ENCODE peak calls at places on chromosomes 1 and 21, in six cellular contexts. One of them, this sample, is unnamed.

GRCh38 chr1:165843304-165843703 is 15.9 kb downstream of the UCK2 start:
- DNase-seq in CD4-positive, alpha-beta memory T cell: no peak
- DNase-seq in mesendoderm: no peak
- DNase-seq in tibial artery: no peak
- DNase-seq in right cardiac atrium: no peak
- DNase-seq in upper lobe of right lung: no peak
- DNase-seq in this sample: no peak

GRCh38 chr1:95742591-95743089 is 508.6 kb downstream of the RWDD3 start:
- DNase-seq in tibial artery: no peak
- DNase-seq in mesendoderm: peak
- DNase-seq in CD4-positive, alpha-beta memory T cell: no peak
- DNase-seq in right cardiac atrium: peak
- DNase-seq in upper lobe of right lung: no peak
- DNase-seq in this sample: no peak

GRCh38 chr1:12132078-12132477 is 34.7 kb upstream of the TNFRSF1B start:
- DNase-seq in upper lobe of right lung: no peak
- DNase-seq in CD4-positive, alpha-beta memory T cell: no peak
- DNase-seq in mesendoderm: no peak
- DNase-seq in right cardiac atrium: peak
- DNase-seq in tibial artery: peak
- DNase-seq in this sample: no peak

GRCh38 chr1:119537979-119538378 is 31.0 kb downstream of the HSD3B1 start:
- DNase-seq in upper lobe of right lung: no peak
- DNase-seq in tibial artery: no peak
- DNase-seq in mesendoderm: no peak
- DNase-seq in CD4-positive, alpha-beta memory T cell: no peak
- DNase-seq in right cardiac atrium: no peak
- DNase-seq in this sample: no peak

GRCh38 chr1:220843481-220844011 is 35.7 kb upstream of the HLX start:
- DNase-seq in mesendoderm: no peak
- DNase-seq in right cardiac atrium: peak
- DNase-seq in CD4-positive, alpha-beta memory T cell: no peak
- DNase-seq in upper lobe of right lung: no peak
- DNase-seq in tibial artery: peak
- DNase-seq in this sample: no peak

GRCh38 chr1:208654241-208654640 is 410.1 kb upstream of the PLXNA2 start:
- DNase-seq in mesendoderm: peak
- DNase-seq in upper lobe of right lung: no peak
- DNase-seq in right cardiac atrium: no peak
- DNase-seq in CD4-positive, alpha-beta memory T cell: no peak
- DNase-seq in tibial artery: no peak
- DNase-seq in this sample: no peak

GRCh38 chr1:58886611-58887010 is 102.8 kb upstream of the JUN start:
- DNase-seq in right cardiac atrium: peak
- DNase-seq in CD4-positive, alpha-beta memory T cell: no peak
- DNase-seq in mesendoderm: no peak
- DNase-seq in tibial artery: peak
- DNase-seq in upper lobe of right lung: no peak
- DNase-seq in this sample: no peak

GRCh38 chr1:35564884-35565741 is 7.5 kb downstream of the NCDN start:
- DNase-seq in mesendoderm: no peak
- DNase-seq in upper lobe of right lung: peak
- DNase-seq in right cardiac atrium: peak
- DNase-seq in tibial artery: no peak
- DNase-seq in CD4-positive, alpha-beta memory T cell: no peak
- DNase-seq in this sample: no peak

GRCh38 chr1:232307299-232307698 is 322.6 kb downstream of the SIPA1L2 start:
- DNase-seq in tibial artery: peak
- DNase-seq in CD4-positive, alpha-beta memory T cell: no peak
- DNase-seq in upper lobe of right lung: no peak
- DNase-seq in mesendoderm: no peak
- DNase-seq in right cardiac atrium: no peak
- DNase-seq in this sample: no peak

GRCh38 chr1:47963093-47963492 is 34.1 kb downstream of the TRABD2B start:
- DNase-seq in mesendoderm: no peak
- DNase-seq in CD4-positive, alpha-beta memory T cell: no peak
- DNase-seq in upper lobe of right lung: no peak
- DNase-seq in right cardiac atrium: no peak
- DNase-seq in tibial artery: no peak
- DNase-seq in this sample: no peak

GRCh38 chr1:206776239-206776638 is 3.9 kb upstream of the IL10 start:
- DNase-seq in right cardiac atrium: no peak
- DNase-seq in tibial artery: no peak
- DNase-seq in upper lobe of right lung: no peak
- DNase-seq in CD4-positive, alpha-beta memory T cell: no peak
- DNase-seq in mesendoderm: peak
- DNase-seq in this sample: no peak

GRCh38 chr1:14535619-14536355 is 62.7 kb upstream of the KAZN start:
- DNase-seq in upper lobe of right lung: no peak
- DNase-seq in mesendoderm: no peak
- DNase-seq in tibial artery: no peak
- DNase-seq in right cardiac atrium: no peak
- DNase-seq in CD4-positive, alpha-beta memory T cell: no peak
- DNase-seq in this sample: no peak

GRCh38 chr21:44911384-44912157 is 9.1 kb downstream of the ITGB2 start:
- DNase-seq in CD4-positive, alpha-beta memory T cell: peak
- DNase-seq in tibial artery: peak
- DNase-seq in right cardiac atrium: peak
- DNase-seq in mesendoderm: no peak
- DNase-seq in upper lobe of right lung: peak
- DNase-seq in this sample: peak

GRCh38 chr1:91730781-91731732 is 154.9 kb downstream of the TGFBR3 start:
- DNase-seq in mesendoderm: no peak
- DNase-seq in right cardiac atrium: no peak
- DNase-seq in CD4-positive, alpha-beta memory T cell: peak
- DNase-seq in upper lobe of right lung: peak
- DNase-seq in tibial artery: peak
- DNase-seq in this sample: peak

GRCh38 chr1:220734571-220735326 is 13.4 kb upstream of the MTARC2 start:
- DNase-seq in mesendoderm: no peak
- DNase-seq in upper lobe of right lung: no peak
- DNase-seq in tibial artery: no peak
- DNase-seq in right cardiac atrium: no peak
- DNase-seq in CD4-positive, alpha-beta memory T cell: no peak
- DNase-seq in this sample: no peak

GRCh38 chr1:201709564-201710295 is 119.2 kb upstream of the IPO9 start:
- DNase-seq in CD4-positive, alpha-beta memory T cell: peak
- DNase-seq in mesendoderm: peak
- DNase-seq in tibial artery: peak
- DNase-seq in upper lobe of right lung: peak
- DNase-seq in right cardiac atrium: peak
- DNase-seq in this sample: peak

GRCh38 chr1:233081686-233082085 is 131.3 kb downstream of the NTPCR start:
- DNase-seq in right cardiac atrium: no peak
- DNase-seq in mesendoderm: peak
- DNase-seq in tibial artery: no peak
- DNase-seq in CD4-positive, alpha-beta memory T cell: no peak
- DNase-seq in upper lobe of right lung: no peak
- DNase-seq in this sample: no peak

GRCh38 chr1:201488817-201489581 is 17.9 kb downstream of the CSRP1 start:
- DNase-seq in upper lobe of right lung: peak
- DNase-seq in mesendoderm: no peak
- DNase-seq in right cardiac atrium: peak
- DNase-seq in CD4-positive, alpha-beta memory T cell: no peak
- DNase-seq in tibial artery: peak
- DNase-seq in this sample: peak

GRCh38 chr1:9315411-9316079 is 22.9 kb downstream of the SPSB1 start:
- DNase-seq in mesendoderm: no peak
- DNase-seq in upper lobe of right lung: no peak
- DNase-seq in tibial artery: no peak
- DNase-seq in right cardiac atrium: no peak
- DNase-seq in CD4-positive, alpha-beta memory T cell: no peak
- DNase-seq in this sample: no peak

GRCh38 chr1:31715097-31715872 is 11.5 kb upstream of the COL16A1 start:
- DNase-seq in right cardiac atrium: peak
- DNase-seq in CD4-positive, alpha-beta memory T cell: no peak
- DNase-seq in mesendoderm: peak
- DNase-seq in upper lobe of right lung: peak
- DNase-seq in tibial artery: peak
- DNase-seq in this sample: peak

GRCh38 chr1:224497714-224498573 is 63.3 kb upstream of the WDR26 start:
- DNase-seq in mesendoderm: peak
- DNase-seq in CD4-positive, alpha-beta memory T cell: peak
- DNase-seq in upper lobe of right lung: no peak
- DNase-seq in tibial artery: peak
- DNase-seq in right cardiac atrium: no peak
- DNase-seq in this sample: no peak

GRCh38 chr1:197774691-197775281 is 494 bp downstream of the DENND1B start:
- DNase-seq in CD4-positive, alpha-beta memory T cell: no peak
- DNase-seq in upper lobe of right lung: peak
- DNase-seq in right cardiac atrium: peak
- DNase-seq in mesendoderm: peak
- DNase-seq in tibial artery: peak
- DNase-seq in this sample: peak

GRCh38 chr1:197776348-197777082 is 1.2 kb upstream of the DENND1B start:
- DNase-seq in right cardiac atrium: no peak
- DNase-seq in CD4-positive, alpha-beta memory T cell: peak
- DNase-seq in upper lobe of right lung: no peak
- DNase-seq in tibial artery: no peak
- DNase-seq in mesendoderm: no peak
- DNase-seq in this sample: no peak

GRCh38 chr1:197779921-197780320 is 4.6 kb upstream of the DENND1B start:
- DNase-seq in upper lobe of right lung: no peak
- DNase-seq in mesendoderm: no peak
- DNase-seq in tibial artery: no peak
- DNase-seq in right cardiac atrium: no peak
- DNase-seq in CD4-positive, alpha-beta memory T cell: no peak
- DNase-seq in this sample: no peak

GRCh38 chr1:197775282-197776262 is at the start of gene DENND1B:
- DNase-seq in tibial artery: peak
- DNase-seq in right cardiac atrium: peak
- DNase-seq in upper lobe of right lung: peak
- DNase-seq in CD4-positive, alpha-beta memory T cell: peak
- DNase-seq in mesendoderm: peak
- DNase-seq in this sample: peak

GRCh38 chr1:197778326-197778922 is 3.1 kb upstream of the DENND1B start:
- DNase-seq in CD4-positive, alpha-beta memory T cell: peak
- DNase-seq in mesendoderm: no peak
- DNase-seq in upper lobe of right lung: no peak
- DNase-seq in tibial artery: no peak
- DNase-seq in right cardiac atrium: no peak
- DNase-seq in this sample: no peak
- H3K4me3 ChIP-seq in CD4-positive, alpha-beta memory T cell: no peak
- H3K4me3 ChIP-seq in mesendoderm: no peak
- H3K4me3 ChIP-seq in upper lobe of right lung: no peak
- H3K4me3 ChIP-seq in tibial artery: no peak
- H3K4me3 ChIP-seq in right cardiac atrium: no peak
- H3K4me3 ChIP-seq in this sample: no peak

DNA sequence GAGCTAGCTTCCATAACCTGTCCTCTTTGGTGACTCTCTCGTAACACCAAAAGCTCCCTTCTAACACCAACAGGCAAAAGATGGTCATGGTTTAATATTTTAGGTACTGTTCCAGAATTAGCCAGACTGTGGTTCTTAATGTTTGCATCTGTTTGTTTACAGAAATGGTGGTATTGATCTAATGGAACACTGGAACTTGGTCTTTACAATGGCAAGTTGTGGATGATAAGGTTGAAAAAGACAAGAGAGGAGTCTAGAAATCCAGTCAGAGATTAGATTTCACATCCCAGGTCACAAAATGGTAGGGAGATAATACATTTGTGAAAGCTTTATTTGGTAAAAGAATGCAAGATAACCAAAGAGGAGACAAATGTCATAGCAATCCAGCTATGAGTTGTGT is 293.1 kb downstream of the SMYD3 start:
- DNase-seq in right cardiac atrium: no peak
- DNase-seq in mesendoderm: no peak
- DNase-seq in tibial artery: no peak
- DNase-seq in upper lobe of right lung: no peak
- DNase-seq in CD4-positive, alpha-beta memory T cell: no peak
- DNase-seq in this sample: no peak
- H3K27ac ChIP-seq in right cardiac atrium: no peak
- H3K27ac ChIP-seq in mesendoderm: no peak
- H3K27ac ChIP-seq in tibial artery: no peak
- H3K27ac ChIP-seq in upper lobe of right lung: no peak
- H3K27ac ChIP-seq in CD4-positive, alpha-beta memory T cell: no peak
- H3K27ac ChIP-seq in this sample: no peak

GRCh38 chr1:37930246-37931142 is 16.4 kb downstream of the INPP5B start:
- DNase-seq in mesendoderm: no peak
- DNase-seq in upper lobe of right lung: peak
- DNase-seq in CD4-positive, alpha-beta memory T cell: no peak
- DNase-seq in tibial artery: no peak
- DNase-seq in right cardiac atrium: no peak
- DNase-seq in this sample: peak

GRCh38 chr1:37922767-37923550 is 23.9 kb downstream of the INPP5B start:
- DNase-seq in mesendoderm: no peak
- DNase-seq in tibial artery: no peak
- DNase-seq in right cardiac atrium: no peak
- DNase-seq in CD4-positive, alpha-beta memory T cell: no peak
- DNase-seq in upper lobe of right lung: no peak
- DNase-seq in this sample: no peak

GRCh38 chr1:37923551-37923889 is 23.3 kb downstream of the INPP5B start:
- DNase-seq in mesendoderm: no peak
- DNase-seq in CD4-positive, alpha-beta memory T cell: no peak
- DNase-seq in tibial artery: no peak
- DNase-seq in upper lobe of right lung: no peak
- DNase-seq in right cardiac atrium: no peak
- DNase-seq in this sample: no peak

GRCh38 chr1:37925316-37925715 is 21.5 kb downstream of the INPP5B start:
- DNase-seq in right cardiac atrium: no peak
- DNase-seq in tibial artery: no peak
- DNase-seq in CD4-positive, alpha-beta memory T cell: no peak
- DNase-seq in upper lobe of right lung: no peak
- DNase-seq in mesendoderm: no peak
- DNase-seq in this sample: no peak

DNA sequence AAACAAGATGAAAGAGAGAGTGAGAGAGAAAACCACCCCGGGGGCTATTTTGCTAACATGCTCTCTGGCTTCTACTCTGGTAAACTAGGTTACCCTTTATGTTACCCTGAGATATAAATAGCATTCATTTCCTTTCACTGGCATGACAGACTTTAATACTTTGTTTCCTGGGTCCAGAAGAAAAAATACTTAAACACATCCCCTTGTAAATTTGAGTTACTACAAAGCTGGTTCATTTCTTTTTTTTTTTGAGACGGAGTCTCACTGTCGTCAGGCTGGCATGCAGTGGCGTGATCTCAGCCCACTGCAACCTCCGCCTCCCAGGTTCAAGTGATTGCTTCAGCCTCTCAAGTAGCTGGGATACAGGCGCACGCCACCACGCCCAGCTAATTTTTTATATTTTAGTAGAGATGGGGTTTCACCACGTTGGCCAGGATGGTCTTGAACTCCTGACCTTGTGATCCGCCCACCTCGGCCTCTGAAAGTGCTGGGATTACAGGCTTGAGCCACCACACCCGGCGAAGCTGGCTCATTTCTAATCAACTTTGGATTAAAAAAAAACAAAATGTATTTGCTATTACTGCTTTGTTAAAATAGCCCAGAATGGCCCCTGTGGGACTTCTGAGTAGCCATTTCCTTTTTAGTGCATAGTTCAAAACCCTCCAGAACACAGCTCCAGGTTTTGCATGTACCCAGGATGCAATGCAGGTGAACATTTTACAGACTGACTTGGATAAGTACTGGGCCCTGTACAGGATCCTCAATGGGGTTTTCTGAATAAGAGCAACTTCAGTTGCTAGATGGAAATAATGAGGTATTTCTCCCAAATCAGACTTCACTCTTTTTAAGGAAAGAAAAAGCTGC is 20.6 kb downstream of the INPP5B start:
- DNase-seq in mesendoderm: no peak
- DNase-seq in CD4-positive, alpha-beta memory T cell: no peak
- DNase-seq in upper lobe of right lung: peak
- DNase-seq in right cardiac atrium: no peak
- DNase-seq in tibial artery: no peak
- DNase-seq in this sample: no peak
- H3K4me3 ChIP-seq in mesendoderm: no peak
- H3K4me3 ChIP-seq in CD4-positive, alpha-beta memory T cell: no peak
- H3K4me3 ChIP-seq in upper lobe of right lung: no peak
- H3K4me3 ChIP-seq in right cardiac atrium: no peak
- H3K4me3 ChIP-seq in tibial artery: no peak
- H3K4me3 ChIP-seq in this sample: no peak

GRCh38 chr1:198923940-198924339 is 285.1 kb downstream of the PTPRC start:
- DNase-seq in mesendoderm: no peak
- DNase-seq in upper lobe of right lung: no peak
- DNase-seq in tibial artery: no peak
- DNase-seq in CD4-positive, alpha-beta memory T cell: no peak
- DNase-seq in right cardiac atrium: no peak
- DNase-seq in this sample: no peak
- H3K27ac ChIP-seq in mesendoderm: no peak
- H3K27ac ChIP-seq in upper lobe of right lung: no peak
- H3K27ac ChIP-seq in tibial artery: no peak
- H3K27ac ChIP-seq in CD4-positive, alpha-beta memory T cell: no peak
- H3K27ac ChIP-seq in right cardiac atrium: no peak
- H3K27ac ChIP-seq in this sample: no peak

This sample was measured in lower lobe of right lung.